ENCODE peak calls at places on chromosomes 2 and 18, in ten cellular contexts. Z is neural crest cell; D is stimulated activated CD4-positive, alpha-beta T cell treated with anti-CD3 and anti-CD28 coated beads, Interleukin-15, amount 100 ng/mL, for 24 hours; U is foreskin melanocyte; F is iris pigment epithelial cell; X is left cardiac atrium; K is GM04504; M is progenitor cell of endocrine pancreas; P is AG08396; I is mesothelial cell of epicardium. A is an unnamed sample.

GRCh38 chr2:44172576-44172975 is 3.9 kb downstream of the PPM1B start:
- DNase-seq in K (no peak), F (no peak), X (no peak), U (no peak), Z (no peak), P (no peak), I (no peak), D (no peak), M (no peak), A (no peak)

GRCh38 chr2:239035997-239036731 is 188.3 kb downstream of the TWIST2 start:
- DNase-seq in X (no peak), I (no peak), U (no peak), K (no peak), F (no peak), P (no peak), Z (no peak), M (no peak), D (no peak), A (no peak)

GRCh38 chr2:37916512-37917082 is 8.5 kb upstream of the RMDN2 start:
- DNase-seq in U (no peak), M (no peak), X (peak), K (peak), D (no peak), Z (no peak), P (peak), I (no peak), F (peak), A (no peak)

GRCh38 chr2:229416116-229416694 is 145.1 kb upstream of the PID1 start:
- DNase-seq in K (no peak), P (peak), F (peak), Z (no peak), I (no peak), M (no peak), X (peak), D (no peak), U (no peak), A (no peak)

GRCh38 chr2:150228936-150229335 is 258.5 kb downstream of the RND3 start:
- DNase-seq in K (no peak), Z (no peak), F (peak), M (no peak), U (no peak), P (no peak), I (no peak), D (no peak), X (no peak), A (no peak)

GRCh38 chr2:96556441-96557330 is 20.1 kb downstream of the ARID5A start:
- DNase-seq in U (no peak), P (peak), D (peak), K (no peak), M (no peak), F (peak), I (no peak), X (no peak), Z (no peak), A (peak)

GRCh38 chr2:100012575-100012974 is 129.8 kb downstream of the AFF3 start:
- DNase-seq in M (no peak), U (no peak), F (no peak), P (no peak), K (no peak), X (no peak), I (no peak), Z (no peak), D (no peak), A (no peak)

GRCh38 chr18:27964811-27965210 is 212.1 kb downstream of the CDH2 start:
- DNase-seq in P (no peak), D (no peak), K (no peak), M (no peak), U (no peak), Z (no peak), I (no peak), F (peak), X (no peak), A (no peak)